ENCODE peak calls at places on chromosomes 12 and 14, in four cellular contexts. O is HAP-1, E is thoracic aorta, F is aorta. Z is an unnamed sample. For H3K27me3, the result is how much of the 10 kb centered on the place peaks cover.

GRCh38 chr12:13052414-13052813 is 8.2 kb downstream of the FAM234B start:
- DNase-seq in F (no peak), E (no peak), O (no peak), Z (no peak)

GRCh38 chr12:101695698-101696097 is 1.7 kb upstream of the CHPT1 start:
- DNase-seq in F (no peak), O (no peak), E (no peak), Z (no peak)

GRCh38 chr12:68292157-68292940 is 38.9 kb upstream of the IL22 start:
- DNase-seq in E (no peak), F (no peak), O (no peak), Z (no peak)

GRCh38 chr14:103074699-103075341 is 9.2 kb upstream of the LBHD2 start:
- DNase-seq in E (no peak), O (no peak), F (peak), Z (peak)

GRCh38 chr14:74048291-74048690 is 29.1 kb downstream of the BBOF1 start:
- DNase-seq in O (no peak), F (no peak), E (no peak), Z (no peak)

GRCh38 chr12:15356831-15357456 is 34.6 kb downstream of the PTPRO start:
- DNase-seq in F (no peak), E (no peak), O (no peak), Z (no peak)

GRCh38 chr12:67676624-67677023 is 28.1 kb downstream of the DYRK2 start:
- DNase-seq in O (no peak), F (no peak), E (no peak), Z (no peak)

GRCh38 chr14:96559571-96559970 is 57.4 kb downstream of the PAPOLA start:
- DNase-seq in O (no peak), E (no peak), F (no peak), Z (no peak)

GRCh38 chr12:111673503-111673902 is 12.3 kb downstream of the BRAP start:
- DNase-seq in F (no peak), E (no peak), O (no peak), Z (no peak)

GRCh38 chr12:87687362-87687761 is 341.8 kb downstream of the C12orf50 start:
- DNase-seq in F (no peak), E (no peak), O (no peak), Z (peak)

GRCh38 chr14:23568600-23569310 is 1.2 kb upstream of the AP1G2 start:
- DNase-seq in E (no peak), F (no peak), O (no peak), Z (no peak)

GRCh38 chr12:100489326-100489725 is 15.7 kb downstream of the NR1H4 start:
- DNase-seq in F (no peak), E (no peak), O (peak), Z (no peak)

GRCh38 chr14:74491952-74492351 is 1.2 kb downstream of the NPC2 start:
- DNase-seq in E (no peak), F (no peak), O (peak), Z (no peak)

GRCh38 chr14:23399136-23399535 is 8.9 kb downstream of the MYH6 start:
- DNase-seq in F (no peak), O (no peak), E (no peak), Z (no peak)

GRCh38 chr14:104247336-104248202 is 109.2 kb downstream of the KIF26A start:
- DNase-seq in O (no peak), F (peak), E (no peak), Z (no peak)

GRCh38 chr12:65525501-65526141 is 247.1 kb downstream of the MSRB3 start:
- DNase-seq in O (no peak), E (no peak), F (no peak), Z (peak)

GRCh38 chr12:58812229-58812628 is 108.1 kb downstream of the LRIG3 start:
- DNase-seq in E (no peak), F (no peak), O (no peak), Z (no peak)

GRCh38 chr12:724194-724855 is 28.1 kb upstream of the WNK1 start:
- DNase-seq in O (no peak), F (no peak), E (no peak), Z (no peak)

DNA sequence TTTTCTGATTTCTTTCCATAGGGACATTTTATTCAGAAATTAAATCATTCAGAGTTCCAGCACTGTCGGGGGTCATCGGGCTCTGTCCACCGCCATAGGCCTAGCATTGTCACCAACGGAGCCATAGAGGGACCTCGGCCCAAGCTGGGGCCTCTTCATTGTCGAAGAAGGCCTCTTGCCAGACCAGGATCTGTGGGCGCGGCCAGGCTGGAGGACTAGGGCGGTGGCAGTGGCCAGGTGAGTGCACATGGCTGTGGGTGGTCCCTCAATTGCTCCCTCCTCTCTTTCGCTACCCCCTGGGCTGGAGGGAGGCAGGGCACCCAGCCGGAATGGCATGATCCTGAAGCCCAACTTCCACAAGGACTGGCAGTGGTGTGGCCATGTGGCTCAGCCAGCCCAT is 10.6 kb upstream of the SPSB2 start:
- DNase-seq in F (no peak), O (no peak), E (no peak), Z (no peak)
- H3K27me3 ChIP-seq in F (under half), O (under half), E (under half), Z (under half)

DNA sequence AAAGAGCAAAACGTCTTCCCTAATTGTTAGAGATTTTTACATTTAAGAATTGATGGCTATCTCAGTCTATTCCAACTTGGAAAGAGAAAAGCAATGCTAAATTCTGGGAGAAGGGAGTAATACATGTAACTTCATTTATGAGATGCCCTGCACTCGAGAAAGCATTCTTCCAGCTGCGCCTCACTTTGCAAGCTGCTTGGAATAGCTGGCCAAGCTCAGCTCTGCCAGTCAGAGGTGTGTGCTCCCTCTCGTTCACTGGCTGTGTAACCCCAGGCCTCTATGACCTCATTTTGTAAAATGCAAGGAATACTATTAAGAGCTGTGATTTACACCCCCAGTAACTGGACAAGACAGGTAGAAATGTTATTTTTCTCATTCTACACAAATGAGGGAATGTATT is 79.1 kb downstream of the OTX2 start:
- DNase-seq in O (no peak), F (no peak), E (no peak), Z (no peak)
- H3K27me3 ChIP-seq in O (under half), F (under half), E (under half), Z (under half)

DNA sequence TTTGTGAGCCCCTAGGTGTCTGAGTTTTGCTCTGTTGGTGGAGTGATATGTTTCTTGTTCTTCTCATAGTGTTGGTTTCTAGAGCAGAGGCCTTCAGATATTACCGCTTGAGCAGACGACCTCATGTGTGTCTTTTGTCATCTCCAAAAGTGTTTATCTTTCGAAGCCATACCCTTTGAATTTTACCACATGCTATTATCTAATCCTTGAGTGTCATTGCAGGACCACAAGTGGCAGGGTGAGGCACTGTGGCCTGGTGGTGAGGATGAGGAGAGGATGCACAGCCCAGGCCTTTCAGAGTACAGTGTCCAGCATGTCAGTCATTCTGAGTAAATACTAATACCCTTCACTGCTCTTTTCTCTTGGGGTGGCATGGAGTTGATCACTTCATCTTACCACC is 57.2 kb upstream of the CISTR start:
- DNase-seq in F (no peak), O (no peak), E (no peak), Z (no peak)
- H3K27me3 ChIP-seq in F (under half), O (under half), E (under half), Z (under half)

GRCh38 chr12:113642216-113642615 is 170.5 kb upstream of the LHX5 start:
- DNase-seq in O (no peak), E (no peak), F (no peak), Z (no peak)

GRCh38 chr12:113645183-113645582 is 173.5 kb upstream of the LHX5 start:
- DNase-seq in O (no peak), F (no peak), E (no peak), Z (no peak)

GRCh38 chr12:113642672-113643071 is 171.0 kb upstream of the LHX5 start:
- DNase-seq in F (no peak), E (no peak), O (no peak), Z (no peak)

GRCh38 chr12:113641426-113641825 is 169.8 kb upstream of the LHX5 start:
- DNase-seq in O (no peak), E (no peak), F (no peak), Z (no peak)

GRCh38 chr12:113643575-113643974 is 171.9 kb upstream of the LHX5 start:
- DNase-seq in O (no peak), F (no peak), E (no peak), Z (no peak)
- H3K27me3 ChIP-seq in O (under half), F (under half), E (under half), Z (under half)

GRCh38 chr14:76181546-76181945 is 29.8 kb downstream of the GPATCH2L start:
- DNase-seq in F (no peak), O (no peak), E (no peak), Z (no peak)
- H3K27me3 ChIP-seq in F (under half), O (under half), E (under half), Z (under half)

GRCh38 chr12:4270670-4271432 is 2.7 kb upstream of the CCND2 start:
- DNase-seq in E (no peak), F (peak), O (no peak), Z (no peak)

GRCh38 chr12:4272014-4272975 is 1.3 kb upstream of the CCND2 start:
- DNase-seq in E (no peak), O (no peak), F (peak), Z (no peak)

GRCh38 chr12:4270016-4270669 is 3.4 kb upstream of the CCND2 start:
- DNase-seq in O (no peak), E (no peak), F (peak), Z (no peak)

GRCh38 chr12:4272976-4273650 is 449 bp upstream of the CCND2 start:
- DNase-seq in O (no peak), E (no peak), F (no peak), Z (no peak)

DNA sequence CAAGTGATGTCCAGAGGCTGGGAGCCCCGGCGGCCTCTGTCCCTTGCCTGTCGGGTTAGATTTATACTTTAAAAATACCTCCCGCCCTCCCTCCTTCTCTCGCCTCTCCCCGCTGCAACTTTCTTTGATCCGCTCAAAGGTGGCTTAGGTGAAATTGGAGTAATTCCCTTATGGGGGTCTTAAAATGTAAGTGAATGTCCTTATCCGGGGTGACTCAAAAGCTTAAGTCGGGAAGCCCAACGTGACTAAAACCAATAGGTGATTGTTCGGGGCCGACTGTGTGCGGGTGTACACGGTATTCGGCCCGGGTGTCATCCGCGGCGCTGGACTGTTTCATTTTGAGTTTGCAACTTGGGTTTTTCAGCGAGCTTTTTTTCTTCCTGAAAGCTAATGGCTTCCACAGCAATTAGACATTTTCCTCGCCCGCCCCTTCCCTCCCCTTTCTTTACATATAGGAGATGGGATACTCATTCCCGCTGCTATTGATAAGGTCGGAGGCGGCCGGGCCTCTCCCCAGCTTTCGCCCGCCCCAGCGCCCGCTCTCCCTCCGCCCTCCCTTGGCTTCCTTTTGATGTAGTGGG is 2.0 kb upstream of the CCND2 start:
- DNase-seq in F (peak), O (no peak), E (no peak), Z (no peak)
- H3K27me3 ChIP-seq in F (under half), O (half or more), E (under half), Z (half or more)

GRCh38 chr14:21197418-21198205 is 41.7 kb upstream of the OR5AU1 start:
- DNase-seq in E (no peak), F (no peak), O (no peak), Z (no peak)

GRCh38 chr14:21191809-21192446 is 36.1 kb upstream of the OR5AU1 start:
- DNase-seq in E (no peak), O (peak), F (peak), Z (no peak)

GRCh38 chr14:21192875-21193535 is 37.1 kb upstream of the OR5AU1 start:
- DNase-seq in O (no peak), E (no peak), F (no peak), Z (no peak)

GRCh38 chr14:21192447-21192822 is 36.6 kb upstream of the OR5AU1 start:
- DNase-seq in E (no peak), F (no peak), O (no peak), Z (no peak)

DNA sequence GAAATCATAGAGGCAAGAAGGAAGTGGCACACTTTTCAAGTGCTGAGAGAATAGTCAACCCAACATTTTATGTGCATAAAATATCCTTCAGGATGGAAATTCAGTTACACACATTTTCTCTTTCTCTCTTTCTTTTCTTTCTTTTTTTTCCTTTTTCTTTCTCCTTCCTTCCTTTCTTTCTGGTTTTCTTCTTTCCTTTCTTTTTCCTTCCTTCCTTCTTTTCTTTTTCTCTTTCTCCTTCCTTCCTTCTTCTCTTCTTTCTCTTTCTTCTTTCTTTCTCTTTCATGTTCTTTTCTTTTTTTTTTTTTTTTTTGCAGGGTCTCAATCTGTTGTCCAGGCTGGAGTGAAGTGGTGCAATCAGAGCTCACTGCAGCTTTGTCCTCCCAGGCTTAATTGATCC is 38.7 kb upstream of the OR5AU1 start:
- DNase-seq in O (no peak), E (no peak), F (no peak), Z (no peak)
- H3K27me3 ChIP-seq in O (under half), E (under half), F (under half), Z (under half)

DNA sequence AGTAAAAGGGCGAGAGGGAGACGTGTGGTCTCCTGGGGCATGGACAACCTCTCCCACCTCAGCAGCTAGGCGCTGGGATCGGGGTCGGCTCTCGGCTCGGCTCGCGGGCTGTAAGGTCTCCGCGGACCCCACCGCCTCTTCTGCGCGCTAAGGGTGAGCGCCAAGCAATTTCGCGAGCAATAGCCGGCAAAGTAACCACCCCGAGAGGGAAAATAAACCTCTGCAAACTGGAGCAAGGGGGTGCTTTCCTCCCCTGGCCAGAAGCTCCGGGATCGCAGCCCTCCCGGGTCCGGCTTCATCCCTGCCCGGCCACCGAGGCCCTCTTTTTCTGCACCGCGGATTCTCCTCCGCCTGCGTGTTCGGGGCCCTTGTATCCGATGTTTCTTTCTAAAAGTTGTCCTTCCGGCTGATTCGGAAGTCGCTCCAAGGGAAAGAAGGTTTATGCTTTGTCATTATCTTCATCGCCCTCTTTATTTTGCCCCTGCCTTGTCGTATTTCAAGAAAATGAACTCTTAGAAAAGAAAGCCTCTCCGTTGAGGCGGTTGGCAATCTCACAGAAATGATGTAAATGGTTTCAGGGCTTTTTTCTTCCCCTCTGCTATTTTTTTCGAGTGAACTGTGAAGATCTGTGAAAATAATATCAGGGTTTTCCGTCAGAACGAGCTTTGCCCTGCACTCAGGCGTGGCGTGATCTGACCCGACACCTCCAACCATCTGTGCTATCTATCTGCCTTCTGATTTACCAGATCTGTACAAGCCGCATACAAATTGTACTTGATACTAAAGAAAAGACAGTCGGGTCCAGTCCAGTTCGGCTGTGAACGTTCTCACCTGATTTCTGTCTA is 1.7 kb upstream of the SIX6 start:
- DNase-seq in F (no peak), O (no peak), E (no peak), Z (no peak)
- H3K27me3 ChIP-seq in F (under half), O (half or more), E (under half), Z (under half)

GRCh38 chr12:106908561-106908960 is 47.1 kb upstream of the TMEM263 start:
- DNase-seq in O (no peak), F (no peak), E (no peak), Z (no peak)
- H3K27me3 ChIP-seq in O (under half), F (under half), E (under half), Z (under half)

DNA sequence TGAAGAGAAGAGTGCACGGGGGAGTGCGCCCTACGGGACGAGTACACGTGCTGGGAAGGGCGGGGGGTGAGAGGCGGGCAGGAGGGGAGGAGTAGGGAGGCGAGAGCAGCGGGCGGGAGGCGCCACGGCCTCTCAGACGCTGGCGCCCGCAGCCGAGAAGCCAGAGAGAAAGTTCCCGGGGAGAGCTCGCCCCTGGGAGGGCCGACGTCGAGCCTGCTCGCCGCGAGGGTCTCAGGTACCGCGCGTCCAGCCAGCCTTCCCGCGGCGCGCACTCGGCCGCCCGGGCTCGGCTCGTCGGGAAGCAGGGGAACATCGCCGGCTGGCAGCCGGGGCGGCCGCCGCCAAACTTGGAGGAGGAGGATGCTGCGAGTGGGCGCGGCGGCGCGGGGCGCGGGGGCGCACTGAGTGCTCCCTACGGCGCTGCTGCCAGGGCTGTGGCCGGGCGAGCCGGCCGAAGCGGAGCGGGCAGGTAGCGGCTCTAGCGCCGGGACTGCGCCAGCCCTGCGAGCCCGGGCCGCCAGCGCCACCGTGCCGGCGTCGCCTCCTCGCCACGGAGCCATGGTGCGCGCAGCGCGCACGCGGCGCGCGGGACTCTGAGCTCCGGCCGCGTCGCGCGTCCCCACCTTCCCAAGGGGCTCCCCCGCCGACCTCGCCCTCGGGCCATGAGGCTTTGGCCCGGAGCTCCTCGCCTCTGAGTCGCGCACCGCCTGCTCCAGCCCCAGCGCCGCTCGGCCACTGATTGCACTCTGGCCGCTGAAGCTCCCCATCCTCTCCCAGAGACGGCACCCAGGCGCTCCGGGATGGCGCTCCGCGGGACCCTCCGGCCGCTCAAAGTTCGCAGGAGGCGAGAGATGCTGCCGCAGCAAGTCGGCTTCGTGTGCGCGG is at the start of gene SLC24A4:
- DNase-seq in O (no peak), E (no peak), F (no peak), Z (no peak)
- H3K27me3 ChIP-seq in O (under half), E (under half), F (under half), Z (under half)